ENCODE peak calls at places on chromosomes 11 and 22, in four cellular contexts. G is EL, Q is hepatic stellate cell, H is anterior cingulate cortex. C is an unnamed sample.

GRCh38 chr22:38352436-38352835 is 35.2 kb upstream of the CSNK1E start:
- DNase-seq in G (no peak), Q (no peak), H (no peak), C (no peak)

GRCh38 chr11:82930734-82931133 is 29.2 kb downstream of the DDIAS start:
- DNase-seq in G (no peak), Q (no peak), H (no peak), C (no peak)

GRCh38 chr11:123166095-123166559 is 28.9 kb downstream of the CLMP start:
- DNase-seq in G (peak; percentile 46), Q (peak; percentile 52), H (no peak), C (peak; percentile 76)

GRCh38 chr11:123543796-123544195 is 110.6 kb downstream of the SCN3B start:
- DNase-seq in G (peak; percentile 81), Q (peak; percentile 29), H (no peak), C (no peak)

GRCh38 chr11:35617687-35618496 is at the start of gene FJX1:
- DNase-seq in G (peak; percentile 95), Q (peak; percentile 90), H (no peak), C (peak; percentile 94)

GRCh38 chr11:124900464-124900863 is 2.8 kb upstream of the ROBO4 start:
- DNase-seq in G (peak; percentile 96), Q (peak; percentile 83), H (no peak), C (peak; percentile 83)

GRCh38 chr11:46743693-46744339 is 24.8 kb downstream of the F2 start:
- DNase-seq in G (no peak), Q (no peak), H (no peak), C (no peak)

GRCh38 chr11:76493626-76494539 is 49.1 kb downstream of the EMSY start:
- DNase-seq in G (no peak), Q (no peak), H (no peak), C (no peak)

GRCh38 chr11:58628446-58628845 is 6.0 kb downstream of the CNTF start:
- DNase-seq in G (peak; percentile 31), Q (no peak), H (no peak), C (peak; percentile 87)

GRCh38 chr11:27075192-27075591 is 34.6 kb downstream of the BBOX1 start:
- DNase-seq in G (peak; percentile 28), Q (no peak), H (no peak), C (no peak)

C was measured in NCI-H226.